ENCODE peak calls at places on chromosome 11, in eight cellular contexts. A, M, K, G, X, P, N and D are unnamed samples.

GRCh38 chr11:96459751-96460150 is 69.9 kb downstream of the JRKL start:
- DNase-seq in A (no peak), M (no peak), K (no peak), G (no peak), X (no peak), P (no peak), N (no peak), D (no peak)

GRCh38 chr11:129694538-129694937 is 121.1 kb upstream of the TMEM45B start:
- DNase-seq in A (no peak), M (peak), K (no peak), G (no peak), X (no peak), P (no peak), N (no peak), D (no peak)

GRCh38 chr11:57444362-57445074 is 15.8 kb upstream of the RTN4RL2 start:
- DNase-seq in A (no peak), M (no peak), K (peak), G (no peak), X (no peak), P (no peak), N (no peak), D (no peak)

GRCh38 chr11:108733479-108734116 is 68.7 kb downstream of the DDX10 start:
- DNase-seq in A (no peak), M (no peak), K (no peak), G (no peak), X (no peak), P (peak), N (no peak), D (no peak)

GRCh38 chr11:131253885-131254204 is 116.6 kb upstream of the NTM start:
- DNase-seq in A (no peak), M (no peak), K (no peak), G (no peak), X (no peak), P (peak), N (no peak), D (no peak)

GRCh38 chr11:107857550-107858216 is 904 bp downstream of the SLC35F2 start:
- DNase-seq in A (no peak), M (no peak), K (no peak), G (no peak), X (no peak), P (peak), N (no peak), D (no peak)

GRCh38 chr11:32391965-32392553 is 43.3 kb downstream of the WT1 start:
- DNase-seq in A (no peak), M (no peak), K (no peak), G (no peak), X (no peak), P (peak), N (no peak), D (no peak)

GRCh38 chr11:125670131-125670530 is 10.5 kb downstream of the ACRV1 start:
- DNase-seq in A (no peak), M (no peak), K (no peak), G (no peak), X (no peak), P (no peak), N (no peak), D (no peak)

GRCh38 chr11:111770581-111771134 is 4.5 kb upstream of the PPP2R1B start:
- DNase-seq in A (no peak), M (no peak), K (no peak), G (no peak), X (no peak), P (no peak), N (no peak), D (no peak)

GRCh38 chr11:103993502-103993901 is 42.9 kb upstream of the DDI1 start:
- DNase-seq in A (no peak), M (no peak), K (no peak), G (no peak), X (no peak), P (peak), N (no peak), D (no peak)

GRCh38 chr11:104792861-104793260 is 105.4 kb downstream of the CASP12 start:
- DNase-seq in A (no peak), M (no peak), K (no peak), G (no peak), X (no peak), P (no peak), N (no peak), D (no peak)

GRCh38 chr11:17652556-17652955 is 66.8 kb upstream of the MYOD1 start:
- DNase-seq in A (no peak), M (no peak), K (no peak), G (no peak), X (no peak), P (no peak), N (no peak), D (peak)

GRCh38 chr11:67372993-67373915 is at the start of gene CLCF1:
- DNase-seq in A (peak), M (peak), K (peak), G (peak), X (peak), P (peak), N (peak), D (no peak)
- TF ChIP-seq POLR2A in A (no peak), M (no peak), K (peak), G (peak), X (no peak), P (peak), N (peak), D (no peak)

DNA sequence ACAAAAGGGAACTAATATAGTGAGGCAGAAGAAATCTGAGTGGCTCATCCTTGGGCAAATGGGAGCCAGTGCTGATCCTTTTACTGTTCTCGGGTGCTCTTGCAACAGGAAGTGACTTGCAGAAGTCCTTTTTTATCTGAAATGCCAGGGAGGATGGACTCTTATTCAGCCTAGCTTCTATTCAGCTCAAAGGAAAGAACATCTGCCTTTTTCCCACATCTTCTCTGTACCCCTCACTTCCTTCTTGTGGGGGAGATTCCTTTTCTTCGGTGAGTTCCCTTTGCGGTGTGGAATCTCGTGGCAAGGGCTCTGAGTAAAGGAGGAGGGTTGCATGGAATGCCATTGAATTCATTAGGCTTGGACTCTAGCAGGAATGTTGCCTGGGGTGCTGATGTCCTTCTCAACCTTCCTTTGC is 76.2 kb downstream of the ZBTB16 start:
- DNase-seq in A (no peak), M (no peak), K (no peak), G (no peak), X (no peak), P (no peak), N (no peak), D (no peak)
- TF ChIP-seq POLR2A in A (no peak), M (no peak), K (no peak), G (no peak), X (no peak), P (no peak), N (no peak), D (no peak)

DNA sequence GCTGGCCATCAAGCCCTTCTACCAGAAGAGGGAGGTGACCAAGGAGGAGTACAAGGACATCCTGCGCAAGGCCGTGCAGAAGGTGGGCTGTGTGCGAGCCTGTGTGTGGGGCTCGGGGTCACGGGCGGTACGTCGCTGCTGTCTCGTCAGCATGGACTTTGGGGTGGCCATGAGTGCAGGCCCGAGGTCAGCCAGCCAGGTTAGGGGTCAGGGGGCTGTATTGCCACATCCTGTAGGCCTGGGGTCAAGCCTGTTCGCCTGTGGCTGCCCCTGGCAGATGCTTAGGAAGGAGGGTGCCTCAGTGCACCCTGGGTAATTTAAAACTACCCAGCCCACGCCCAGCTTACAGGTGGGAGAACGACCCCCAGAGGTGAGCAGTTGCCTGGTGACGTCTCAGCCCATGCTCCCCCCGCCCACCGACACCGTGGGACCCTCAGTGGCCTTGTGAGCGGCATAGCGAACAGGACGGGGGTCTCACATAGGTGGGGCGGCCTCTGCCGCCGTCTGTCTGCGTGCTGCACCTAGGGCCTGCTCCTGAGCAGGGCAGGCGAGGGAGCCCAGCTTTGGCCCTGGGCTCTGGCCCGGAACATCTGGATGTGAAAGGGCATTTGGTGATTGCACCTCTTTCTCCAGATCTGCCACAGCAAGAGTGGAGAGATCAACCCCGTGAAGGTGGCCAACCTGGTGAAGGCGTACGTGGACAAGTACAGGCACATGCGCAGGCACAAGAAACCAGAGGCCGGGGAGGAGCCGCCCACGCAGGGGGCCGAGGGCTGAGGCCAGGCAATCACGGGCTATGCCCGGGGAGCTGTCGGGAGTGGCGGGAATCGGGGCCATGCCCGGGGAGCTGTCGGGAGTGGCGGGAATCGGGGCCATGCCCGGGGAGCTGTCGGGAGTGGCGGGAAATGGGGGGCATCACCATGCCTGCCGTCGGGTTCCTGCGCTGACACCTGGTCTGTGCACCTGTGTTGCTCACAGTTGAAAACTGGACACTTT is 4.5 kb downstream of the IRF7 start:
- DNase-seq in A (no peak), M (no peak), K (no peak), G (no peak), X (no peak), P (no peak), N (peak), D (peak)
- TF ChIP-seq POLR2A in A (no peak), M (no peak), K (no peak), G (no peak), X (no peak), P (no peak), N (no peak), D (no peak)

GRCh38 chr11:77205467-77206263 is 77.6 kb downstream of the MYO7A start:
- DNase-seq in A (no peak), M (no peak), K (no peak), G (peak), X (peak), P (no peak), N (peak), D (no peak)
- TF ChIP-seq POLR2A in A (no peak), M (no peak), K (no peak), G (no peak), X (no peak), P (no peak), N (no peak), D (no peak)

GRCh38 chr11:77475206-77475605 is 1.3 kb upstream of the PAK1 start:
- DNase-seq in A (no peak), M (no peak), K (no peak), G (no peak), X (no peak), P (no peak), N (no peak), D (no peak)

GRCh38 chr11:77473001-77473800 is 693 bp downstream of the PAK1 start:
- DNase-seq in A (peak), M (peak), K (peak), G (peak), X (peak), P (no peak), N (peak), D (peak)

GRCh38 chr11:77474509-77475070 is 696 bp upstream of the PAK1 start:
- DNase-seq in A (no peak), M (no peak), K (no peak), G (no peak), X (no peak), P (no peak), N (no peak), D (no peak)

GRCh38 chr11:77471520-77472234 is 2.2 kb downstream of the PAK1 start:
- DNase-seq in A (peak), M (peak), K (peak), G (no peak), X (no peak), P (no peak), N (no peak), D (no peak)

GRCh38 chr11:77473801-77474508 is at the start of gene PAK1:
- DNase-seq in A (peak), M (peak), K (peak), G (peak), X (peak), P (peak), N (peak), D (peak)
- TF ChIP-seq POLR2A in A (no peak), M (peak), K (no peak), G (peak), X (no peak), P (no peak), N (no peak), D (no peak)

GRCh38 chr11:75536786-75537629 is 11.3 kb upstream of the GDPD5 start:
- DNase-seq in A (no peak), M (no peak), K (no peak), G (no peak), X (no peak), P (peak), N (no peak), D (no peak)
- TF ChIP-seq POLR2A in A (no peak), M (no peak), K (no peak), G (no peak), X (no peak), P (no peak), N (no peak), D (no peak)